ENCODE peak calls at places on chromosome 10, in six cellular contexts. R, C, W, T, K and V are unnamed samples.

GRCh38 chr10:16787361-16787791 is 29.8 kb downstream of the RSU1 start:
- DNase-seq in C (no peak), K (no peak), R (no peak), W (no peak), T (no peak), V (no peak)

GRCh38 chr10:85524001-85524400 is 842.6 kb downstream of the GRID1 start:
- DNase-seq in R (no peak), K (no peak), T (no peak), C (no peak), W (no peak), V (no peak)

GRCh38 chr10:123507298-123507697 is 158.9 kb upstream of the GPR26 start:
- DNase-seq in W (no peak), T (no peak), C (no peak), R (no peak), K (no peak), V (no peak)

GRCh38 chr10:114023198-114023597 is 20.5 kb upstream of the ADRB1 start:
- DNase-seq in R (no peak), W (no peak), K (no peak), C (no peak), T (no peak), V (no peak)

GRCh38 chr10:30510184-30510931 is 76.4 kb downstream of the MAP3K8 start:
- DNase-seq in T (peak), K (no peak), C (peak), W (peak), R (no peak), V (peak)

GRCh38 chr10:133141144-133141962 is 18.7 kb upstream of the KNDC1 start:
- DNase-seq in R (peak), W (no peak), T (no peak), C (no peak), K (no peak), V (no peak)

GRCh38 chr10:133257489-133258065 is 19.1 kb downstream of the ADAM8 start:
- DNase-seq in C (peak), T (no peak), R (peak), W (peak), K (no peak), V (peak)

GRCh38 chr10:77887631-77888355 is 38.8 kb downstream of the DLG5 start:
- DNase-seq in K (no peak), T (no peak), R (no peak), C (no peak), W (no peak), V (peak)

GRCh38 chr10:101566333-101567164 is 21.5 kb downstream of the POLL start:
- DNase-seq in W (no peak), C (no peak), R (no peak), T (no peak), K (peak), V (peak)

GRCh38 chr10:88781206-88781605 is 21.3 kb upstream of the LIPM start:
- DNase-seq in W (no peak), K (no peak), C (no peak), T (no peak), R (no peak), V (no peak)

GRCh38 chr10:14758994-14759664 is 15.6 kb downstream of the FAM107B start:
- DNase-seq in C (peak), R (no peak), T (no peak), W (no peak), K (no peak), V (no peak)

GRCh38 chr10:97572214-97572989 is at the start of gene ANKRD2:
- DNase-seq in C (peak), W (peak), R (peak), K (peak), T (peak), V (peak)

GRCh38 chr10:114340816-114341215 is 63.5 kb downstream of the AFAP1L2 start:
- DNase-seq in K (no peak), W (no peak), T (no peak), C (no peak), R (no peak), V (no peak)

GRCh38 chr10:97302088-97302791 is 9.8 kb upstream of the ARHGAP19 start:
- DNase-seq in T (no peak), W (no peak), R (no peak), K (no peak), C (no peak), V (no peak)

GRCh38 chr10:132450466-132450824 is 53.4 kb downstream of the PWWP2B start:
- DNase-seq in K (no peak), W (no peak), T (no peak), C (peak), R (no peak), V (no peak)

GRCh38 chr10:132961-133898 is 2.0 kb upstream of the ZMYND11 start:
- DNase-seq in T (peak), K (no peak), W (no peak), C (no peak), R (no peak), V (no peak)
- TF ChIP-seq POLR2A in T (no peak), K (no peak), W (no peak), C (no peak), R (no peak), V (no peak)

GRCh38 chr10:124693801-124694416 is 50.3 kb downstream of the FAM53B start:
- DNase-seq in T (no peak), R (no peak), W (no peak), C (no peak), K (no peak), V (no peak)
- TF ChIP-seq POLR2A in T (no peak), R (no peak), W (no peak), C (no peak), K (no peak), V (no peak)

GRCh38 chr10:87092356-87092860 is 2.2 kb downstream of the GLUD1 start:
- DNase-seq in W (no peak), R (no peak), C (no peak), T (peak), K (no peak), V (peak)

GRCh38 chr10:87092861-87093460 is 1.7 kb downstream of the GLUD1 start:
- DNase-seq in C (peak), W (no peak), K (no peak), T (peak), R (no peak), V (peak)

GRCh38 chr10:87094373-87095240 is at the start of the genes GLUD1 and SHLD2:
- DNase-seq in R (peak), K (peak), C (peak), T (peak), W (peak), V (peak)

GRCh38 chr10:87093461-87094372 is 926 bp downstream of the GLUD1 start:
- DNase-seq in W (peak), K (peak), C (peak), R (peak), T (peak), V (peak)

DNA sequence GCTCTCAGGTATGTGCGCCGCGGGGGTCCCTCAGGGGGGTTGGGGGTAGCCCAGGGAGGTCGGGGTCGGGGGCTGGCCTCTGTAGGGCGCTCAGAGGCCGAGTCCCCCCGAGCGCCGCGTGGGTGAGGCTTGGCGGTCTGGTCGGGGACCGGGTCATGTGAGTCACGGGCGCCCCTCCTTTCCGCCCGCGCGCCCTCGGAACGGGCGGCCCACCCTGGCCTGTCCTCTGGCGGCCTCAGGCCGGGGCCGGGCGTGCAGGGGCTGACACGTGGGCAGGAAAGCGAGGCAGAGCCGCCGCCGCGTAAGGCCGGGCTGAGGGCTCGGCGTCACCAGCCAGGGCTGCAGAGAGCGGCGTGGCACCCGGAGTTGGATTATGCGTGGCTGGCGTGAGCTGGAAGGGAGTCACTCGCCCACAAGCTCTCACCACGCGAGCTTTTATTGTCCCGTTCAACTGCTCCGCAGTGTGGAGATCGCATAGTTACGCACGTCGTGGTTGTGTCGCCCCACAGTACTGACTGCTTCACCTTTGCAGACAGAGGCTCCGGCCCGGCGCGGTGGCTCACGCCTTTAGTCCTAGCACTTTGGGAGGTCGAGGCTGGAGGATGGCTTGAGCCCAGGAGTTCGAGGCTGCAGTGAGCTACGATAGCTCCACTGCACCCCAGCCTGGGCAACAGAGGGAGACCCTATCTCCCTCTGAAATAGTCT is 387 bp downstream of the SHLD2 start:
- DNase-seq in R (peak), C (peak), K (peak), W (peak), T (peak), V (peak)
- TF ChIP-seq POLR2A in R (peak), C (peak), K (peak), W (peak), T (peak), V (peak)

GRCh38 chr10:62637249-62638061 is 167.1 kb upstream of the ADO start:
- DNase-seq in T (no peak), C (peak), W (no peak), K (no peak), R (no peak), V (peak)
- TF ChIP-seq POLR2A in T (no peak), C (no peak), W (peak), K (peak), R (no peak), V (no peak)

DNA sequence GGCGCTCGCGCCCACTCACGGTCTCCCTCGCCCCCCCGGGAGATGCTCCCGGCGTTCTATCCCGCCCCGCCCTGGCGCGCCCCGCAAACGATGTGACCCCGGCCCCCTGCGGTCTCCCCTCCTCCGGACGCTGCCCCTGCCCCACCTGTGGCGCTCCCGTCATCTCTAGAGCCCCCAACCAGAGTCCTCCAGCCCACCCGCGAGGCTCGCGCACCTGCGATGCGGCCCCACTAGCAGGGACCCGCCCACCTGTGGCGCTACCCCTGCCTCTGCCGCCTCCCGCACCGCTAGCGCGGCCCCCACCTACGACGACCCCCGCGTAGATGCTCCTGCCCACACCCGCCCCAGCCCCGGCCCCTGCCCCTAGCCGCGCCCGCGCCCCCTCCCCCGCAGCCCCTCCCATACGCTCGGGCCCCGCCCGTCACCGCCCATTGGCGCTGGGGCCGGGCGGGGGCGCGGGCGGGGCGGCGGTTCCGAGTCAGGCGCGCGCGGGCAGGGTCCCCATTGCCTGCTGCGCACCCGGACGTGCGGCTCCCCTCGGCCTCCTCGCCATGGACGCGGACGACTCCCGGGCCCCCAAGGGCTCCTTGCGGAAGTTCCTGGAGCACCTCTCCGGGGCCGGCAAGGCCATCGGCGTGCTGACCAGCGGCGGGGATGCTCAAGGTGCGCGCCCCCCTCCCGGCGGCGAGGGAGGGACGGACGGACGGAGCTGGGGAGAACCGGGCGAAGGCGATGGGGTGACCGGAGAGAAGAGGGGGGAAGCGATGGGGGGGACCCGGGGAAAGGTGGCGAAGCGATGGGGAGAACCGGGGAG is at the start of gene PFKP:
- DNase-seq in C (peak), K (peak), T (peak), R (no peak), W (peak), V (peak)
- TF ChIP-seq POLR2A in C (peak), K (peak), T (peak), R (no peak), W (peak), V (no peak)

GRCh38 chr10:13711281-13711680 is 124.5 kb downstream of the PRPF18 start:
- DNase-seq in C (no peak), R (no peak), K (no peak), W (no peak), T (no peak), V (no peak)

GRCh38 chr10:13715091-13715490 is 128.3 kb downstream of the PRPF18 start:
- DNase-seq in C (no peak), W (no peak), T (no peak), K (no peak), R (no peak), V (no peak)

GRCh38 chr10:13709931-13710690 is 123.3 kb downstream of the PRPF18 start:
- DNase-seq in W (no peak), T (no peak), C (no peak), R (no peak), K (no peak), V (no peak)

GRCh38 chr10:13716161-13717071 is 129.7 kb downstream of the PRPF18 start:
- DNase-seq in K (no peak), T (peak), C (no peak), R (peak), W (no peak), V (no peak)

GRCh38 chr10:13712799-13713581 is 126.2 kb downstream of the PRPF18 start:
- DNase-seq in R (peak), K (no peak), T (peak), C (peak), W (peak), V (peak)
- TF ChIP-seq POLR2A in R (no peak), K (peak), T (no peak), C (no peak), W (peak), V (no peak)

GRCh38 chr10:18140957-18141888 is 999 bp downstream of the CACNB2 start:
- DNase-seq in C (peak), T (no peak), K (peak), R (no peak), W (no peak), V (no peak)

GRCh38 chr10:18137111-18137510 is 3.1 kb upstream of the CACNB2 start:
- DNase-seq in T (no peak), C (no peak), K (no peak), W (no peak), R (no peak), V (no peak)

GRCh38 chr10:18136056-18136916 is 3.9 kb upstream of the CACNB2 start:
- DNase-seq in T (no peak), C (no peak), R (no peak), K (no peak), W (no peak), V (no peak)

GRCh38 chr10:18142151-18142550 is 1.9 kb downstream of the CACNB2 start:
- DNase-seq in R (no peak), T (no peak), W (no peak), C (no peak), K (no peak), V (no peak)

DNA sequence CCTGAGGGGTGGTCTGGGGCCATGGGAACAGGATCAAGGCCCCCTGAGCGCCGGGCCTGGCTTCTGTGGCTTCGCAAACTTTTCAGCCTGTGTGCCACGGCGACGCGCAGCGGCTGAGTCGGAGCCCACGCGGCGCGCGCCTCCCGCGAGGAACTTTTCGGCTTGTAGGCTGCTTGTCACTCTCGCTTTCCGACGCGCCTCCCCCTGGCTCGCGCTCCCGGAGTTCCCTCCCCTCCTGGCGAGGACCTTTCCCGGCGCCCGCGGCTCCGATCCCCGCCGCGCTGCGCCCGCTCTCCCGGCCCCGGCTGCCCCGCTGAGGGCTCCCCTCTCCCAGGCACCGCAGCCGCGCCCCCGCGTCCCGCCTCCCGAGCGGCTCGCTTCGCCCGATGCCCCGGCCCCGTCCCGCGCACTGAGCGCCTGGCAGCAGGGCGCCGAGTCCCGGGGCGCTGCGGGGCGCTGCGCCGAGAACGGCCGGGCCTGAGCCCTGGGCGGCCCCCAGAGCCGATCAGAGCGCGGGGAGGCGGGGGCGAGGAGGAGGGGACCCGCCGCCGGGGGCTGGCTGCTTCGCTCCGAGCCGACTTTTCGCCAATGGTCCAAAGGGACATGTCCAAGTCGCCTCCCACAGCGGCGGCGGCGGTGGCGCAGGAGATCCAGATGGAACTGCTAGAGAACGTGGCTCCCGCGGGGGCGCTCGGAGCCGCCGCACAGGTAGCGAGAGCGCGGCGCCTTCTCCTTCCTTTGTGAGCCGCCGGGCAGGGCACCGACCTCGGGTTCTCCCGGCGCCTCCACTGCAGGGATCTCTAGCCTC is at the start of gene CACNB2:
- DNase-seq in C (peak), R (no peak), T (no peak), K (peak), W (no peak), V (no peak)
- TF ChIP-seq POLR2A in C (peak), R (no peak), T (no peak), K (no peak), W (no peak), V (no peak)

DNA sequence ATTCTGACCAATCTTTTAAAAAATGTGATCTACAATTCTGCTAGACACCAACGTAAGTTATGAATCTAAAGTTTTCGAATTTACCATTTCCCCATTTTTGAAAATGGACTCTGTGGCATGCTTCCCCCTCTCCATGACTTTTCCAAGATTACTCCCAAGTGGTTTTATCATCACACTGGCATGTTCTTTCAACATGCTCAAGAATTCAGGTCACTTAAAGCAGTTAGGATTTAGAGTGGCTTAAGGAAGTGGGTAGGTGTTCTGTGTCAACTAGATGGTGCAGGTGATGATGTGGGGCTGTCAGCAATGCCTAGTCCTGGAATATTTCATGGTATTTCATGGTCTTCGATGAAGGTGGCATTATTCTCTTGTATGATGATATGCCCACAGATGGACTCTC is 164.0 kb upstream of the ASAH2 start:
- DNase-seq in K (no peak), R (no peak), C (no peak), T (no peak), W (no peak), V (no peak)
- TF ChIP-seq POLR2A in K (no peak), R (no peak), C (no peak), T (no peak), W (no peak), V (no peak)

DNA sequence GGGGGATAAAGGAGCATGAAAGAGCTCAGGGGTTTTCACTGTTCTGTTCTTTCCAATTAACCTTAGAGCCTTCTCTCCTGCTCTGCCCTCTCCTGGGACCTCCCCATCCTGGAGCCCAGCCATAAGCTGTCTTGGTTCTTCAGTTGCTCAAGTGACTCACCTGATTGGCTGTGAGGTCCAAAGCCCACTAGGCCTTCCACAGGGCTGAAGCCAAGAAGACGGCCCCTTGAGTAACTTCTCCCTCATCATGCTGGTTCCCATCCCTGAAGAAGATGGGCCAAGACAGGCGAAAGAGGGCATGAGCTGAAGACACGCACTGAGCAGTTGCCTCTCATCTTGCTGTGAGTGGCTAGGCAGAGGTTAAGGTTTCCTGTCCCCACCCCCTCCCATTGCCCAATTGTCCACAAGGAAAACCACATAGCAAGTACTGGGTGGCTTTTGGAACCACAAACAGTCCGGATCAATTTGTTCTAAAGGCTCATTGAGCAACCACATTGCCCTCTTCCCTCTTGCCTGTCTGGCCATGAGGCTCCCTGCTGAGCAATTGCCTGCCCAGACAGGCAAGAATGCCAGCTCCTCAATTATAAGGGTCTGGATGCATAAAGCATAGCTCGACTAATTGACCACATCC is 43.9 kb upstream of the GPAM start:
- DNase-seq in R (no peak), T (no peak), C (no peak), W (no peak), K (no peak), V (no peak)
- TF ChIP-seq POLR2A in R (no peak), T (no peak), C (no peak), W (no peak), K (no peak), V (no peak)